ENCODE peak calls at places on chromosome X, in five cellular contexts. K, O, G, D and U are unnamed samples.

GRCh38 chrX:109830704-109831206 is 97.7 kb upstream of the ACSL4 start:
- DNase-seq in K (no peak), O (no peak), G (no peak), D (no peak), U (no peak)

GRCh38 chrX:41600266-41600665 is 88.5 kb upstream of the GPR34 start:
- DNase-seq in K (no peak), O (no peak), G (no peak), D (no peak), U (no peak)

GRCh38 chrX:16628954-16629595 is 20.9 kb upstream of the S100G start:
- DNase-seq in K (no peak), O (no peak), G (peak; percentile 84), D (no peak), U (peak; percentile 49)

GRCh38 chrX:72576161-72576896 is 3.7 kb upstream of the HDAC8 start:
- DNase-seq in K (no peak), O (no peak), G (peak; percentile 6), D (no peak), U (no peak)

GRCh38 chrX:5586726-5587125 is 641.9 kb downstream of the NLGN4X start:
- DNase-seq in K (no peak), O (no peak), G (no peak), D (no peak), U (no peak)

GRCh38 chrX:40097492-40098263 is at the start of gene BCOR:
- DNase-seq in K (no peak), O (no peak), G (peak; percentile 89), D (peak; percentile 79), U (peak; percentile 92)

GRCh38 chrX:110442631-110443030 is 84.0 kb downstream of the RTL9 start:
- DNase-seq in K (no peak), O (no peak), G (peak; percentile 42), D (peak; percentile 61), U (peak; percentile 74)

GRCh38 chrX:31213941-31214340 is 142.1 kb upstream of the FTHL17 start:
- DNase-seq in K (no peak), O (no peak), G (peak; percentile 8), D (peak; percentile 22), U (peak; percentile 17)

GRCh38 chrX:69282893-69283690 is 117.8 kb upstream of the PJA1 start:
- DNase-seq in K (no peak), O (no peak), G (peak; percentile 2), D (no peak), U (peak; percentile 76)

GRCh38 chrX:110750526-110751189 is 45.0 kb downstream of the CHRDL1 start:
- DNase-seq in K (no peak), O (no peak), G (no peak), D (no peak), U (no peak)

GRCh38 chrX:9515464-9515863 is 50.6 kb downstream of the TBL1X start:
- DNase-seq in K (no peak), O (no peak), G (peak; percentile 26), D (no peak), U (no peak)

GRCh38 chrX:119004920-119005524 is 30.6 kb downstream of the LONRF3 start:
- DNase-seq in K (peak; percentile 50), O (peak; percentile 28), G (peak; percentile 52), D (peak; percentile 59), U (peak; percentile 76)

GRCh38 chrX:20477836-20478532 is 211.3 kb upstream of the RPS6KA3 start:
- DNase-seq in K (no peak), O (no peak), G (no peak), D (no peak), U (no peak)

GRCh38 chrX:81957900-81958545 is 756.1 kb downstream of the SH3BGRL start:
- DNase-seq in K (no peak), O (no peak), G (peak; percentile 5), D (peak; percentile 24), U (peak; percentile 84)

GRCh38 chrX:20197641-20198210 is 56.1 kb upstream of the EIF1AX start:
- DNase-seq in K (no peak), O (no peak), G (no peak), D (no peak), U (no peak)

GRCh38 chrX:63686878-63687714 is 97.9 kb downstream of the ARHGEF9 start:
- DNase-seq in K (no peak), O (no peak), G (peak; percentile 26), D (peak; percentile 42), U (peak; percentile 73)

GRCh38 chrX:22373766-22374165 is 101.1 kb downstream of the CBLL2 start:
- DNase-seq in K (no peak), O (no peak), G (no peak), D (no peak), U (no peak)

GRCh38 chrX:123450217-123450616 is 266.1 kb downstream of the GRIA3 start:
- DNase-seq in K (no peak), O (no peak), G (peak; percentile 23), D (no peak), U (peak; percentile 42)

GRCh38 chrX:50903387-50904027 is 7.0 kb upstream of the BMP15 start:
- DNase-seq in K (no peak), O (no peak), G (peak; percentile 26), D (peak; percentile 45), U (peak; percentile 66)

GRCh38 chrX:107323786-107324492 is 117.5 kb downstream of the DNAAF6 start:
- DNase-seq in K (no peak), O (no peak), G (no peak), D (peak; percentile 16), U (no peak)

GRCh38 chrX:119984652-119985051 is 41.1 kb upstream of the NKAP start:
- DNase-seq in K (no peak), O (no peak), G (no peak), D (no peak), U (peak; percentile 53)

GRCh38 chrX:120452131-120452530 is 17.0 kb downstream of the LAMP2 start:
- DNase-seq in K (no peak), O (no peak), G (peak; percentile 57), D (peak; percentile 50), U (no peak)

GRCh38 chrX:135740683-135741149 is 27.3 kb downstream of the CT45A3 start:
- DNase-seq in K (no peak), O (no peak), G (peak; percentile 83), D (peak; percentile 46), U (peak; percentile 33)

GRCh38 chrX:101550362-101550761 is at the start of gene ARMCX1:
- DNase-seq in K (peak; percentile 52), O (peak; percentile 67), G (peak; percentile 14), D (peak; percentile 74), U (no peak)

GRCh38 chrX:70477734-70478075 is 33.1 kb downstream of the DLG3 start:
- DNase-seq in K (no peak), O (no peak), G (no peak), D (no peak), U (no peak)

GRCh38 chrX:70479197-70479969 is 34.7 kb downstream of the DLG3 start:
- DNase-seq in K (no peak), O (no peak), G (no peak), D (no peak), U (no peak)

GRCh38 chrX:70476934-70477733 is 32.5 kb downstream of the DLG3 start:
- DNase-seq in K (no peak), O (no peak), G (peak; percentile 23), D (no peak), U (peak; percentile 84)

GRCh38 chrX:70478521-70478920 is 33.9 kb downstream of the DLG3 start:
- DNase-seq in K (no peak), O (no peak), G (no peak), D (no peak), U (no peak)

DNA sequence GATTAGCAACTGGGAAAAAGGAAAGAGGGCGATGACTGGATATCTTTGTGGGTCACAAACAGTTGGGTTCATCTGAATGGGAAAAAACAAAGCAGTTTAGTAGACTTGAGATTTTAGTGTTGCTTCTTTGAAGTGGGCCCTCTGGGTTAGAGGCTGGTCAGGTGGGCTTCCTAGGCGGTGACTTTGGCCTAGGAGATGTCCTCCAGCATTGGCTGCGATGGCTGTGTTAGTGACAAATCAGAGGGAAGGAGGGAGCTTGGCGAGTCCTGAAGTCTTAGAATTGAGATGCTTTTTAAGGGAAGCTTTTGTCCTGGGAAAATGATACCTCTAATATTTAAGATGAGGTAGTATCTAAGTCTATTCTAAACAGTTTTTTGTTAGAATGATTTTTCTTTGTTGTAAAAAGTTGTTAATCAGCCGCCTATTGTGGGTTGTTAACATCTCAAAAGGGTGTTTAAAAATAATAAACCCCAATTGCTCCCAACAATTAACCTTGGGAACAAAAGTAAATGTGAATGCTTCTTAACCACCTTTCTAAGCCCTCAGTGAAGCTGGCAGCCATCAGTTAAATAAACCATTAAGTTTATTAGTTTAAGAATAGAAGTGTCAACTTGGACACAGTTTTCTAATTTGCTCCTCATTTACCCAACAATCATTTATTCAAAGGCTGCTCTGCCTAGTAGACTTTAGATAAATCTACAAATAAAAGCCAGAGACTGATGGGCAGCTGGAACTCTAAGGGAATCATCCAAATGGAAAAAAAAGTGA is 31.7 kb downstream of the DLG3 start:
- DNase-seq in K (no peak), O (no peak), G (no peak), D (no peak), U (peak; percentile 68)
- H3K4me1 ChIP-seq in K (peaks cover 6% of the 10 kb centered on the region), O (no peaks in the 10 kb centered on the region), G (no peaks in the 10 kb centered on the region), D (peaks cover 20% of the 10 kb centered on the region), U (peaks cover 37% of the 10 kb centered on the region)

GRCh38 chrX:151982217-151982616 is 7.7 kb upstream of the GABRE start:
- DNase-seq in K (no peak), O (no peak), G (peak; percentile 57), D (no peak), U (no peak)
- H3K4me1 ChIP-seq in K (peaks cover 4% of the 10 kb centered on the region), O (no peaks in the 10 kb centered on the region), G (peaks cover 9% of the 10 kb centered on the region), D (peaks cover 22% of the 10 kb centered on the region), U (no peaks in the 10 kb centered on the region)

DNA sequence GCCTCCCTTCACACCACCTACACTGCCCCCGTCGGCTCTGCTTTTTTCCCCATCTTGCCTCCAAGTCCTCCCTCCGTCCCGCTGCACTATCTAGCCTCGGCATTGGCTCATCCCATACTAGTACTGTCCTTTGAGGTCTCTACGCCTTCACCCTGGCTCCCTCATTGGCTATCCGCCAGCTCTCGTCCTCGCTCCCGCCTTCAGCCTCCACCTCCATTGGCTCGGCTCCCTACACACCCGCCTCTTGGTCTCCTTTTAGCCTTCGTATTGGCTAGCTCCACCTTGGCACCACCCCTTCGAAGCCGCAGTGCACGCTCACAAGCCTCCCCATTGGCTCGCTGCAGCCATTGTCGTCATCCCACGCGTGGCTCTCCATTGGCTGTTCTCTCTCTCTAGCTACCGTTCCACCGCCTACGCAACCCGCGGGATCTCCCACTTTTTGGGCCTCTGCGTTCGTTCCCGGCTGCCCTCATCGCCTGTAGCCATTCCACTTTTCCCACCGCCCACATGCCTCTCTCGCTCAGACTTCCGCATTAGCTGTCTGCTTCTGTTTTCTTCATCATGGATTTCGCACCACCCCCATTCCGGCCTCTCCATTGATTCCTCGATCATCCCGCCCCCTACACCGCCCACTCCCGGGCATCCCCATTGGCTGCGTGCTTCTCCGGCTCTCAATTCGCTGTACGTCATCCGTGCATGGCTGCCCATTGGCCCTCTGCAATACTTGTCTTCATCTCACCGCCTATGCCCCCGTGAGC is 404 bp upstream of the PPP1R3F start:
- DNase-seq in K (peak; percentile 97), O (peak; percentile 91), G (peak; percentile 94), D (peak; percentile 89), U (peak; percentile 100)
- H3K4me1 ChIP-seq in K (peaks cover 9% of the 10 kb centered on the region), O (no peaks in the 10 kb centered on the region), G (peaks cover 25% of the 10 kb centered on the region), D (no peaks in the 10 kb centered on the region), U (peaks cover 26% of the 10 kb centered on the region)

GRCh38 chrX:45758319-45758718 is 557.6 kb upstream of the DIPK2B start:
- DNase-seq in K (no peak), O (no peak), G (no peak), D (no peak), U (no peak)
- H3K4me1 ChIP-seq in K (no peaks in the 10 kb centered on the region), O (no peaks in the 10 kb centered on the region), G (no peaks in the 10 kb centered on the region), D (peaks cover 50% of the 10 kb centered on the region), U (peaks cover 4% of the 10 kb centered on the region)